ENCODE peak calls at places on chromosomes 5 and 9, in four cellular contexts. P is fibroblast of lung, O is GM12878, Y is neural progenitor cell. H is an unnamed sample.

GRCh38 chr9:83992901-83993300 is 12.3 kb downstream of the RMI1 start:
- DNase-seq in O (no peak), P (no peak), Y (no peak), H (no peak)

GRCh38 chr5:36875789-36876388 is 680 bp upstream of the NIPBL start:
- DNase-seq in O (peak), P (peak), Y (peak), H (peak)

GRCh38 chr9:129558551-129559505 is 62.1 kb downstream of the C9orf50 start:
- DNase-seq in P (no peak), Y (peak), O (no peak), H (no peak)

GRCh38 chr5:96567188-96567587 is 95.0 kb upstream of the CAST start:
- DNase-seq in Y (no peak), P (peak), O (no peak), H (no peak)

GRCh38 chr5:149452665-149453617 is 73.8 kb upstream of the IL17B start:
- DNase-seq in P (peak), Y (peak), O (no peak), H (no peak)

GRCh38 chr5:180606215-180606785 is 15.0 kb upstream of the SCGB3A1 start:
- DNase-seq in O (no peak), Y (no peak), P (no peak), H (no peak)

GRCh38 chr5:81234299-81234698 is 1.2 kb downstream of the CKMT2 start:
- DNase-seq in Y (no peak), O (no peak), P (no peak), H (no peak)

GRCh38 chr5:133556551-133556950 is 55.8 kb downstream of the FSTL4 start:
- DNase-seq in P (no peak), Y (no peak), O (no peak), H (no peak)

GRCh38 chr9:19481471-19481870 is 72.7 kb downstream of the ACER2 start:
- DNase-seq in O (no peak), P (no peak), Y (no peak), H (no peak)

GRCh38 chr5:124411089-124411488 is 335.4 kb downstream of the ZNF608 start:
- DNase-seq in O (peak), Y (no peak), P (peak), H (peak)

GRCh38 chr5:106097308-106097707 is 1573.4 kb downstream of the EFNA5 start:
- DNase-seq in Y (no peak), P (peak), O (no peak), H (no peak)

GRCh38 chr5:91139572-91140200 is 243.4 kb downstream of the ARRDC3 start:
- DNase-seq in O (no peak), Y (no peak), P (peak), H (no peak)

GRCh38 chr5:90473321-90474234 is 993 bp downstream of the MBLAC2 start:
- DNase-seq in Y (peak), P (peak), O (no peak), H (peak)

GRCh38 chr5:139976703-139977102 is 66.4 kb downstream of the NRG2 start:
- DNase-seq in O (no peak), Y (no peak), P (no peak), H (no peak)

GRCh38 chr9:125189011-125189360 is 617 bp downstream of the PPP6C start:
- DNase-seq in Y (peak), P (no peak), O (no peak), H (peak)

GRCh38 chr5:172104021-172104420 is 84.0 kb downstream of the STK10 start:
- DNase-seq in Y (no peak), O (no peak), P (no peak), H (no peak)

GRCh38 chr9:35827486-35827885 is 1.0 kb downstream of the FAM221B start:
- DNase-seq in O (no peak), P (peak), Y (no peak), H (no peak)

GRCh38 chr5:53422539-53422938 is 57.9 kb upstream of the FST start:
- DNase-seq in P (peak), O (no peak), Y (no peak), H (no peak)

GRCh38 chr9:116549786-116550660 is 137.1 kb upstream of the TRIM32 start:
- DNase-seq in Y (no peak), O (no peak), P (no peak), H (no peak)

GRCh38 chr5:80592105-80592504 is 22.0 kb upstream of the ANKRD34B start:
- DNase-seq in O (no peak), Y (no peak), P (no peak), H (no peak)

GRCh38 chr5:7884491-7885273 is 15.7 kb downstream of the MTRR start:
- DNase-seq in O (no peak), Y (no peak), P (no peak), H (no peak)

GRCh38 chr5:163448491-163448890 is 11.1 kb downstream of the CCNG1 start:
- DNase-seq in P (no peak), O (no peak), Y (no peak), H (no peak)

GRCh38 chr9:134838651-134839431 is 41.8 kb upstream of the FCN2 start:
- DNase-seq in P (no peak), Y (no peak), O (no peak), H (no peak)

GRCh38 chr9:121532881-121533280 is 33.2 kb upstream of the GGTA1 start:
- DNase-seq in O (no peak), Y (no peak), P (no peak), H (no peak)

GRCh38 chr5:147369742-147370374 is 135.0 kb downstream of the STK32A start:
- DNase-seq in Y (peak), O (no peak), P (peak), H (peak)

GRCh38 chr9:138044485-138045383 is 167.2 kb downstream of the CACNA1B start:
- DNase-seq in Y (no peak), O (no peak), P (no peak), H (no peak)

GRCh38 chr9:87518702-87519335 is 21.2 kb downstream of the DAPK1 start:
- DNase-seq in Y (no peak), O (no peak), P (peak), H (no peak)

GRCh38 chr9:34899535-34900158 is 58.4 kb upstream of the PHF24 start:
- DNase-seq in Y (peak), P (peak), O (peak), H (peak)

GRCh38 chr9:36802171-36802920 is 229.7 kb downstream of the MELK start:
- DNase-seq in O (no peak), Y (no peak), P (peak), H (no peak)

GRCh38 chr5:52738095-52738506 is 49.6 kb upstream of the ITGA1 start:
- DNase-seq in O (no peak), P (no peak), Y (no peak), H (no peak)

GRCh38 chr5:77893225-77893860 is 117.2 kb upstream of the TBCA start:
- DNase-seq in Y (no peak), O (no peak), P (peak), H (no peak)

GRCh38 chr5:125006011-125006685 is 259.7 kb upstream of the ZNF608 start:
- DNase-seq in O (peak), P (no peak), Y (peak), H (no peak)

GRCh38 chr5:98755406-98755805 is 18.1 kb upstream of the RGMB start:
- DNase-seq in Y (no peak), P (peak), O (no peak), H (no peak)

GRCh38 chr5:120314201-120314600 is 149.9 kb upstream of the PRR16 start:
- DNase-seq in Y (no peak), O (no peak), P (peak), H (no peak)

GRCh38 chr9:70382046-70382708 is 32.3 kb downstream of the KLF9 start:
- DNase-seq in P (no peak), O (no peak), Y (no peak), H (no peak)

GRCh38 chr9:92133949-92134604 is 18.9 kb upstream of the SPTLC1 start:
- DNase-seq in Y (peak), P (peak), O (no peak), H (peak)
- H3K9ac ChIP-seq in Y (no peak), P (no peak), O (no peak), H (peak)

GRCh38 chr5:159309689-159310433 is 20.4 kb downstream of the IL12B start:
- DNase-seq in Y (no peak), P (no peak), O (no peak), H (no peak)
- H3K9ac ChIP-seq in Y (no peak), P (no peak), O (no peak), H (no peak)

GRCh38 chr5:1470762-1471211 is 25.5 kb upstream of the SLC6A3 start:
- DNase-seq in P (no peak), O (no peak), Y (no peak), H (no peak)
- H3K9ac ChIP-seq in P (no peak), O (no peak), Y (no peak), H (no peak)

GRCh38 chr5:38515081-38515480 is 41.4 kb downstream of the LIFR start:
- DNase-seq in O (no peak), Y (no peak), P (no peak), H (no peak)
- H3K9ac ChIP-seq in O (no peak), Y (no peak), P (no peak), H (no peak)

GRCh38 chr9:92650839-92651621 is 18.9 kb downstream of the IPPK start:
- DNase-seq in P (no peak), Y (no peak), O (no peak), H (no peak)
- H3K9ac ChIP-seq in P (no peak), Y (no peak), O (no peak), H (no peak)

H was measured in Karpas-422.